ENCODE peak calls at places on chromosome 11, in five cellular contexts. One of them, this sample, is unnamed.

GRCh38 chr11:64291746-64292457 is 800 bp downstream of the KCNK4 start:
- DNase-seq in lung: no peak
- DNase-seq in mammary epithelial cell: no peak
- DNase-seq in uterus: no peak
- DNase-seq in esophagus squamous epithelium: no peak
- DNase-seq in this sample: no peak

GRCh38 chr11:122162095-122162494 is 46.1 kb upstream of the BLID start:
- DNase-seq in uterus: no peak
- DNase-seq in mammary epithelial cell: peak; percentile 72
- DNase-seq in esophagus squamous epithelium: no peak
- DNase-seq in lung: no peak
- DNase-seq in this sample: no peak

GRCh38 chr11:118295834-118296454 is 8.6 kb upstream of the CD3E start:
- DNase-seq in uterus: no peak
- DNase-seq in mammary epithelial cell: peak; percentile 74
- DNase-seq in esophagus squamous epithelium: no peak
- DNase-seq in lung: no peak
- DNase-seq in this sample: no peak

GRCh38 chr11:96219981-96220623 is 122.9 kb downstream of the MAML2 start:
- DNase-seq in mammary epithelial cell: no peak
- DNase-seq in lung: no peak
- DNase-seq in uterus: no peak
- DNase-seq in esophagus squamous epithelium: no peak
- DNase-seq in this sample: no peak

GRCh38 chr11:35347921-35348331 is 71.4 kb downstream of the SLC1A2 start:
- DNase-seq in mammary epithelial cell: peak; percentile 51
- DNase-seq in esophagus squamous epithelium: no peak
- DNase-seq in lung: no peak
- DNase-seq in uterus: peak; percentile 34
- DNase-seq in this sample: no peak

GRCh38 chr11:91199866-91200265 is 977.0 kb upstream of the CHORDC1 start:
- DNase-seq in mammary epithelial cell: no peak
- DNase-seq in lung: no peak
- DNase-seq in esophagus squamous epithelium: no peak
- DNase-seq in uterus: no peak
- DNase-seq in this sample: no peak

GRCh38 chr11:75603791-75604736 is 42.0 kb downstream of the SERPINH1 start:
- DNase-seq in esophagus squamous epithelium: no peak
- DNase-seq in uterus: no peak
- DNase-seq in lung: peak; percentile 51
- DNase-seq in mammary epithelial cell: peak; percentile 67
- DNase-seq in this sample: no peak

GRCh38 chr11:86510097-86510496 is 135.4 kb downstream of the CCDC81 start:
- DNase-seq in uterus: no peak
- DNase-seq in esophagus squamous epithelium: no peak
- DNase-seq in lung: no peak
- DNase-seq in mammary epithelial cell: no peak
- DNase-seq in this sample: no peak

GRCh38 chr11:133947298-133947905 is 9.4 kb downstream of the IGSF9B start:
- DNase-seq in mammary epithelial cell: peak; percentile 21
- DNase-seq in uterus: no peak
- DNase-seq in esophagus squamous epithelium: no peak
- DNase-seq in lung: peak; percentile 36
- DNase-seq in this sample: no peak

GRCh38 chr11:81989093-81989492 is 744.6 kb downstream of the FAM181B start:
- DNase-seq in lung: no peak
- DNase-seq in esophagus squamous epithelium: no peak
- DNase-seq in uterus: no peak
- DNase-seq in mammary epithelial cell: peak; percentile 64
- DNase-seq in this sample: no peak

GRCh38 chr11:79087957-79088318 is 352.9 kb downstream of the TENM4 start:
- DNase-seq in mammary epithelial cell: no peak
- DNase-seq in lung: no peak
- DNase-seq in uterus: no peak
- DNase-seq in esophagus squamous epithelium: no peak
- DNase-seq in this sample: no peak

GRCh38 chr11:86369668-86370067 is 5.0 kb upstream of the CCDC81 start:
- DNase-seq in esophagus squamous epithelium: no peak
- DNase-seq in mammary epithelial cell: peak; percentile 8
- DNase-seq in uterus: no peak
- DNase-seq in lung: no peak
- DNase-seq in this sample: no peak

GRCh38 chr11:67022341-67022933 is 497 bp upstream of the SYT12 start:
- DNase-seq in esophagus squamous epithelium: no peak
- DNase-seq in lung: no peak
- DNase-seq in uterus: peak; percentile 42
- DNase-seq in mammary epithelial cell: peak; percentile 79
- DNase-seq in this sample: no peak

GRCh38 chr11:78318733-78319132 is 98.9 kb downstream of the GAB2 start:
- DNase-seq in uterus: no peak
- DNase-seq in mammary epithelial cell: no peak
- DNase-seq in esophagus squamous epithelium: no peak
- DNase-seq in lung: no peak
- DNase-seq in this sample: no peak

GRCh38 chr11:40099391-40100169 is 1359.9 kb downstream of the LRRC4C start:
- DNase-seq in mammary epithelial cell: no peak
- DNase-seq in lung: no peak
- DNase-seq in esophagus squamous epithelium: no peak
- DNase-seq in uterus: no peak
- DNase-seq in this sample: no peak

GRCh38 chr11:110759972-110760381 is 47.7 kb upstream of the ARHGAP20 start:
- DNase-seq in esophagus squamous epithelium: no peak
- DNase-seq in lung: peak; percentile 33
- DNase-seq in uterus: no peak
- DNase-seq in mammary epithelial cell: no peak
- DNase-seq in this sample: no peak

GRCh38 chr11:114399903-114400221 is 449 bp downstream of the C11orf71 start:
- DNase-seq in mammary epithelial cell: no peak
- DNase-seq in esophagus squamous epithelium: no peak
- DNase-seq in uterus: no peak
- DNase-seq in lung: no peak
- DNase-seq in this sample: peak; percentile 11

DNA sequence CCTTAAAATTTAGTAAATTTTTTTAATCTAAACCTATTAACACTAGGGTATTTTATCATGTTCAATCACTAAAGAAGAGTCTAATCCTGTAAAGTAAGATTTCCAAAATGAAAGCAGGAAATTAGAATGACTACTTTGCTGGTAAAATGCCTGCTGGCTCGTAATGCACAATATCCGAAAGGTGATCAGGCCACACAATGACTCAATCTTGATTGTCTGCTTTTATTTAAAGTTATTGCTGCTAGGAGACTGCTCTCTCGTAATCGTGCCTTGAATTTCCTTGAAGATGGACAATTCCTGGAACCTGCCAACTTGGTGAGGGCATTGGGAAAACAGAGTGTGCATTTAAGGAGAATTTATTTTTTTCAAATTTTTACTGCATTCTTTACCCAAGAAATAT is 1786.5 kb upstream of the RAG2 start:
- DNase-seq in uterus: no peak
- DNase-seq in mammary epithelial cell: peak; percentile 75
- DNase-seq in esophagus squamous epithelium: no peak
- DNase-seq in lung: no peak
- DNase-seq in this sample: no peak
- H3K9me3 ChIP-seq in uterus: no peaks in the 10 kb centered on the region
- H3K9me3 ChIP-seq in mammary epithelial cell: no peaks in the 10 kb centered on the region
- H3K9me3 ChIP-seq in esophagus squamous epithelium: no peaks in the 10 kb centered on the region
- H3K9me3 ChIP-seq in lung: no peaks in the 10 kb centered on the region
- H3K9me3 ChIP-seq in this sample: no peaks in the 10 kb centered on the region

GRCh38 chr11:29268733-29269132 is 748.1 kb downstream of the KCNA4 start:
- DNase-seq in mammary epithelial cell: no peak
- DNase-seq in uterus: no peak
- DNase-seq in esophagus squamous epithelium: no peak
- DNase-seq in lung: no peak
- DNase-seq in this sample: no peak

GRCh38 chr11:29271616-29272015 is 745.2 kb downstream of the KCNA4 start:
- DNase-seq in uterus: no peak
- DNase-seq in mammary epithelial cell: no peak
- DNase-seq in esophagus squamous epithelium: no peak
- DNase-seq in lung: no peak
- DNase-seq in this sample: no peak

DNA sequence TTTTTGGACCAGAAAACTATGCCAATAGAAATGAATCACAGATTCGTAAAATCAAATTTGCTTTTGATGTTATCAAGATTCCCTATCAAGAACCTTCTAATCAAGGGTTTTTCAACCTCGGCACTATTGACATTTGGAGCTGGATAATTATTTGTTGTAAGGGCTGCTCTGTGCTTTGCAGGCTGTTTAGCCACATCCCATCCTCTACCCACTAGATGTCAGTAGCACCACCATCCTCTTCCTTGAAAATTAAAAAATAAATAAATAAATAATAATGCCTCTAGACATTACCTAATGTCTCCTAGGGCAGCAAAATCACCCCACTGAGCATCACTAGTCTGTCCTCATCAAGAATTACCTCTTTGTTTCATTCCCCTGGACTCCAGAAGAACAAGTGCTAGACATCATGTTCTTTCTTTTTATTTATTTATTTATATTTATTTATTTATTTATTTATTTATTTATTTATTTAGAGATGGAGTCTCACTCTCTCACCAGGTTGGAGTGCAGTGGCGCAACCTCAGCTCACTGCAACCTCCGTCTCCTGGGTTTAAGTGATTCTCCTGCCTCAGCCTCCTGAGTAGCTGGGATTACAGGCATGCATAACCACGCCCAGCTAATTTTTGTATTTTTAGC is 744.7 kb downstream of the KCNA4 start:
- DNase-seq in mammary epithelial cell: peak; percentile 51
- DNase-seq in esophagus squamous epithelium: no peak
- DNase-seq in uterus: no peak
- DNase-seq in lung: no peak
- DNase-seq in this sample: no peak
- TF ChIP-seq CTCF in mammary epithelial cell: peak; percentile 56
- TF ChIP-seq CTCF in esophagus squamous epithelium: no peak
- TF ChIP-seq CTCF in uterus: no peak
- TF ChIP-seq CTCF in lung: no peak
- TF ChIP-seq CTCF in this sample: no peak

GRCh38 chr11:68193018-68193417 is 20.1 kb downstream of the KMT5B start:
- DNase-seq in uterus: no peak
- DNase-seq in mammary epithelial cell: no peak
- DNase-seq in esophagus squamous epithelium: no peak
- DNase-seq in lung: no peak
- DNase-seq in this sample: no peak

GRCh38 chr11:68189888-68190287 is 23.2 kb downstream of the KMT5B start:
- DNase-seq in lung: no peak
- DNase-seq in uterus: no peak
- DNase-seq in mammary epithelial cell: no peak
- DNase-seq in esophagus squamous epithelium: no peak
- DNase-seq in this sample: no peak

GRCh38 chr11:68186061-68186460 is 27.0 kb downstream of the KMT5B start:
- DNase-seq in esophagus squamous epithelium: no peak
- DNase-seq in mammary epithelial cell: no peak
- DNase-seq in lung: no peak
- DNase-seq in uterus: no peak
- DNase-seq in this sample: no peak

GRCh38 chr11:68191661-68192579 is 21.2 kb downstream of the KMT5B start:
- DNase-seq in mammary epithelial cell: peak; percentile 45
- DNase-seq in uterus: no peak
- DNase-seq in lung: no peak
- DNase-seq in esophagus squamous epithelium: no peak
- DNase-seq in this sample: no peak

DNA sequence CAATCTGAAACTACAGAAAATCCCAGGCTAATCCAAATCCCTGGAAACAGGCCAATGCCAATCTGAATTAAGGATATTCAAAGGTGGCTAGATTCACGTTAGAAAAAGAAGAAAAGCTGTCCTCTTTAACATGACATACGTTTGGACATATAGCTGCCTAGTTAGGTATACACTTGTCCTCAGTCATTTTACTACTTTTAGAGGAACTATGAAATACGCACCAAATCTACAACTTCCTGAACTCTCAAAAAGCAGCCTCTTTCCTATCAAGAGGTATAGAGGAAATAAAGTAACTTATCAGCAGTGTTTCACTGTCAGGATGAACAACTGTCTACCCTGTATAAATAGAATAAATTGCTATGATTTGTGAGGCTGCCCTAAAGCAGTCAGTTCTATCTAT is 24.0 kb downstream of the KMT5B start:
- DNase-seq in mammary epithelial cell: no peak
- DNase-seq in uterus: no peak
- DNase-seq in lung: no peak
- DNase-seq in esophagus squamous epithelium: no peak
- DNase-seq in this sample: no peak
- H3K9me3 ChIP-seq in mammary epithelial cell: no peaks in the 10 kb centered on the region
- H3K9me3 ChIP-seq in uterus: no peaks in the 10 kb centered on the region
- H3K9me3 ChIP-seq in lung: no peaks in the 10 kb centered on the region
- H3K9me3 ChIP-seq in esophagus squamous epithelium: no peaks in the 10 kb centered on the region
- H3K9me3 ChIP-seq in this sample: no peaks in the 10 kb centered on the region

GRCh38 chr11:72726266-72727220 is 25.7 kb downstream of the ARAP1 start:
- DNase-seq in esophagus squamous epithelium: no peak
- DNase-seq in mammary epithelial cell: no peak
- DNase-seq in lung: no peak
- DNase-seq in uterus: no peak
- DNase-seq in this sample: no peak
- TF ChIP-seq CTCF in esophagus squamous epithelium: no peak
- TF ChIP-seq CTCF in mammary epithelial cell: no peak
- TF ChIP-seq CTCF in lung: no peak
- TF ChIP-seq CTCF in uterus: no peak
- TF ChIP-seq CTCF in this sample: no peak